ENCODE peak calls at places on chromosome 20, in seven cellular contexts. P is prostate gland; X is AG20443; D is stimulated activated CD4-positive, alpha-beta T cell treated with anti-CD3 and anti-CD28 coated beads, Interleukin-12 subunit alpha, Interleukin-12 subunit beta, amount 100 ng/mL, for 4 hours; N is cerebellum; L is hippocampal formation; F is anterior cingulate cortex. H is an unnamed sample.

GRCh38 chr20:57394087-57395082 is 3.2 kb downstream of the RBM38 start:
- DNase-seq in D (no peak), F (no peak), P (no peak), X (no peak), N (no peak), L (no peak), H (no peak)

GRCh38 chr20:45354423-45355208 is 6.4 kb upstream of the SDC4 start:
- DNase-seq in L (no peak), D (no peak), F (no peak), X (no peak), N (no peak), P (no peak), H (no peak)

GRCh38 chr20:48025661-48026060 is 240.4 kb upstream of the SULF2 start:
- DNase-seq in N (no peak), P (no peak), L (no peak), D (no peak), X (peak; percentile 52), F (no peak), H (no peak)

GRCh38 chr20:58109126-58109880 is 119.2 kb downstream of the ANKRD60 start:
- DNase-seq in D (no peak), N (no peak), X (peak; percentile 74), F (peak; percentile 29), L (no peak), P (no peak), H (peak; percentile 52)

GRCh38 chr20:63492518-63492917 is 6.4 kb downstream of the EEF1A2 start:
- DNase-seq in P (no peak), X (no peak), N (no peak), L (no peak), F (no peak), D (no peak), H (no peak)

GRCh38 chr20:24766826-24767622 is 182.0 kb upstream of the CST7 start:
- DNase-seq in X (no peak), L (no peak), N (no peak), D (no peak), F (no peak), P (no peak), H (no peak)

GRCh38 chr20:10646886-10647420 is 26.8 kb downstream of the JAG1 start:
- DNase-seq in L (no peak), X (no peak), N (no peak), D (no peak), P (no peak), F (no peak), H (no peak)

GRCh38 chr20:63102720-63103375 is 96.1 kb upstream of the BHLHE23 start:
- DNase-seq in D (peak; percentile 64), L (no peak), X (peak; percentile 75), F (peak; percentile 70), P (no peak), N (peak; percentile 67), H (peak; percentile 70)

GRCh38 chr20:58740356-58741308 is 48.0 kb downstream of the NPEPL1 start:
- DNase-seq in F (no peak), D (no peak), P (no peak), X (peak; percentile 2), N (no peak), L (no peak), H (no peak)

GRCh38 chr20:59955131-59955796 is 3.0 kb upstream of the CDH26 start:
- DNase-seq in F (no peak), D (no peak), P (peak; percentile 20), N (peak; percentile 32), X (peak; percentile 40), L (peak; percentile 78), H (no peak)

H was measured in hepatic stellate cell.